ENCODE peak calls at places on chromosomes 2 and 18, in six cellular contexts. A, T, F, J, D and U are unnamed samples.

GRCh38 chr2:216216951-216217903 is 108.1 kb downstream of the XRCC5 start:
- DNase-seq in A (no peak), T (peak), D (no peak), F (no peak), J (peak), U (no peak)

GRCh38 chr2:224379986-224380385 is 21.9 kb downstream of the FAM124B start:
- DNase-seq in F (no peak), T (no peak), A (no peak), J (no peak), D (no peak), U (no peak)

GRCh38 chr2:234204480-234204879 is 154.0 kb downstream of the SPP2 start:
- DNase-seq in F (no peak), T (peak), A (no peak), J (peak), D (no peak), U (no peak)

GRCh38 chr2:23689131-23689700 is 237.7 kb downstream of the ATAD2B start:
- DNase-seq in T (peak), D (no peak), A (peak), F (no peak), J (no peak), U (no peak)

GRCh38 chr18:54636217-54636616 is 45.2 kb downstream of the DYNAP start:
- DNase-seq in T (no peak), J (no peak), F (no peak), A (no peak), D (no peak), U (no peak)

GRCh38 chr18:6397931-6398566 is 16.7 kb downstream of the L3MBTL4 start:
- DNase-seq in J (no peak), D (no peak), F (no peak), T (no peak), A (no peak), U (no peak)

GRCh38 chr2:172460780-172461201 is 33.4 kb downstream of the ITGA6 start:
- DNase-seq in D (no peak), A (no peak), F (no peak), J (no peak), T (no peak), U (no peak)

GRCh38 chr2:181320638-181321037 is 136.5 kb upstream of the ITGA4 start:
- DNase-seq in T (no peak), D (no peak), F (no peak), A (no peak), J (no peak), U (no peak)

GRCh38 chr2:162221064-162221463 is 22.2 kb downstream of the FAP start:
- DNase-seq in F (peak), T (peak), A (peak), D (peak), J (no peak), U (peak)

GRCh38 chr2:9656270-9656766 is 25.5 kb upstream of the YWHAQ start:
- DNase-seq in J (peak), T (peak), F (no peak), D (peak), A (no peak), U (no peak)

GRCh38 chr2:237156857-237157550 is 71.3 kb downstream of the COPS8 start:
- DNase-seq in D (no peak), A (no peak), F (no peak), J (no peak), T (no peak), U (no peak)

GRCh38 chr2:163774862-163775261 is 39.1 kb upstream of the FIGN start:
- DNase-seq in T (peak), F (no peak), A (no peak), J (peak), D (no peak), U (no peak)

GRCh38 chr2:107007927-107008326 is 122.0 kb upstream of the ST6GAL2 start:
- DNase-seq in D (no peak), F (no peak), J (no peak), A (no peak), T (no peak), U (no peak)

GRCh38 chr2:2292381-2292780 is 38.7 kb downstream of the MYT1L start:
- DNase-seq in J (no peak), D (no peak), F (no peak), T (no peak), A (no peak), U (no peak)

GRCh38 chr2:151762694-151763093 is 28.4 kb upstream of the NEB start:
- DNase-seq in F (no peak), J (no peak), T (no peak), A (no peak), D (no peak), U (no peak)

GRCh38 chr2:217075225-217075802 is 215.4 kb upstream of the TNP1 start:
- DNase-seq in J (peak), A (no peak), T (no peak), D (no peak), F (no peak), U (no peak)

GRCh38 chr2:233857511-233858118 is 3.3 kb upstream of the HJURP start:
- DNase-seq in A (peak), T (peak), J (no peak), D (no peak), F (peak), U (peak)

GRCh38 chr2:178498137-178498536 is 17.9 kb downstream of the PLEKHA3 start:
- DNase-seq in A (no peak), T (no peak), J (no peak), F (no peak), D (no peak), U (no peak)

GRCh38 chr18:58280159-58280540 is 236.1 kb downstream of the NEDD4L start:
- DNase-seq in J (no peak), F (no peak), A (no peak), T (no peak), D (no peak), U (no peak)

GRCh38 chr2:224417947-224418346 is 16.0 kb upstream of the FAM124B start:
- DNase-seq in D (no peak), F (no peak), J (no peak), T (no peak), A (no peak), U (no peak)

GRCh38 chr2:189440644-189440946 is 679 bp upstream of the WDR75 start:
- DNase-seq in J (no peak), A (no peak), T (peak), D (no peak), F (no peak), U (peak)

GRCh38 chr18:73520229-73520628 is 627.4 kb downstream of the FBXO15 start:
- DNase-seq in T (peak), F (peak), A (no peak), D (no peak), J (no peak), U (no peak)

DNA sequence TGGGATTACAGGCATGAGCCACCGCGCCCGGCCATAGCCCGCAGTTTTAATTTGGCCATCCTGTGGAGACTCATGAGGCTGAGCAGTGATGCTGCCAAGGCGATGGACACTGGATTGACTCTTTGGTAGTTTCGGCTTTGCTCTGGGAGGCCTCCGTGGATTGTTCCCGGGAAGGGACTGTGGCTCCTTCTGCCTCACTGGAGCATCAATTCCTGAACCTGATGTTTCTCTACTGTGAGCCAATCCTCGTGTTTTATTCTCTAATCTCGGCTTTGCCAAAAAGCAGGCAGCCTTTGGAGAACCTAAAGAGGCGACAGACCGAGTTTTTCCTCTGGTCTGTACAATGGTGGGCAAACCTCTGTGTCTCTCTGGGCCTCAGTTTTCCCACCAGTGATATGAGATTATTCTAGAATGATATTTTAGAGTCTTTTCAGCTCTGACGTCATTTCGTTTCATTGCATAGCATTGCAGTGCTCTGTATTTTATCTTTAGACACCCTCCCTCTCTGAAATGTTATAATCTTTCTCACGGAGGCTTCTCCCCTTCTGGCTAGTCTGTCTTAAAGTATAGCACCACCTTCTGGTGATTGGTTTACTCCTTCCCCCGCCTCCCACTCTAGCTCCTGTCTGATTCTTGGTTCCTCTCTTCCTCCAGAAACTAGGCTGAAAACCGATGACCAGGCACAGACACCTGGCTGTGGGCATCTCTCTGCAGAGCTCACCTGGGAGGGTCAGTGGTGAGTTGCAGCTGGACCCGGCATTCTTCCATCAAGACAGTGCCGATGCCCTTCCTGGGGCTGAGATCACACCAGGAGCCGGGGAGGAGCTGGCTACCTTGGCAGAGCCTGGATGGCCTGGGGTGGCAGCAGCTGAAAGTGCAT is 341.3 kb downstream of the MYCN start:
- DNase-seq in T (no peak), F (peak), J (no peak), D (peak), A (no peak), U (peak)
- TF ChIP-seq CTCF in T (no peak), F (no peak), J (no peak), D (peak), A (peak), U (peak)

GRCh38 chr18:13680612-13681011 is 45.7 kb downstream of the FAM210A start:
- DNase-seq in A (no peak), T (no peak), J (no peak), D (peak), F (peak), U (peak)
- TF ChIP-seq CTCF in A (peak), T (peak), J (peak), D (no peak), F (peak), U (peak)

GRCh38 chr18:53566622-53567021 is 657.8 kb downstream of the MBD2 start:
- DNase-seq in T (no peak), F (no peak), D (no peak), A (no peak), J (no peak), U (no peak)

GRCh38 chr18:53567935-53568574 is 656.4 kb downstream of the MBD2 start:
- DNase-seq in F (no peak), A (no peak), J (peak), T (no peak), D (peak), U (no peak)
- TF ChIP-seq CTCF in F (peak), A (peak), J (peak), T (peak), D (peak), U (peak)

DNA sequence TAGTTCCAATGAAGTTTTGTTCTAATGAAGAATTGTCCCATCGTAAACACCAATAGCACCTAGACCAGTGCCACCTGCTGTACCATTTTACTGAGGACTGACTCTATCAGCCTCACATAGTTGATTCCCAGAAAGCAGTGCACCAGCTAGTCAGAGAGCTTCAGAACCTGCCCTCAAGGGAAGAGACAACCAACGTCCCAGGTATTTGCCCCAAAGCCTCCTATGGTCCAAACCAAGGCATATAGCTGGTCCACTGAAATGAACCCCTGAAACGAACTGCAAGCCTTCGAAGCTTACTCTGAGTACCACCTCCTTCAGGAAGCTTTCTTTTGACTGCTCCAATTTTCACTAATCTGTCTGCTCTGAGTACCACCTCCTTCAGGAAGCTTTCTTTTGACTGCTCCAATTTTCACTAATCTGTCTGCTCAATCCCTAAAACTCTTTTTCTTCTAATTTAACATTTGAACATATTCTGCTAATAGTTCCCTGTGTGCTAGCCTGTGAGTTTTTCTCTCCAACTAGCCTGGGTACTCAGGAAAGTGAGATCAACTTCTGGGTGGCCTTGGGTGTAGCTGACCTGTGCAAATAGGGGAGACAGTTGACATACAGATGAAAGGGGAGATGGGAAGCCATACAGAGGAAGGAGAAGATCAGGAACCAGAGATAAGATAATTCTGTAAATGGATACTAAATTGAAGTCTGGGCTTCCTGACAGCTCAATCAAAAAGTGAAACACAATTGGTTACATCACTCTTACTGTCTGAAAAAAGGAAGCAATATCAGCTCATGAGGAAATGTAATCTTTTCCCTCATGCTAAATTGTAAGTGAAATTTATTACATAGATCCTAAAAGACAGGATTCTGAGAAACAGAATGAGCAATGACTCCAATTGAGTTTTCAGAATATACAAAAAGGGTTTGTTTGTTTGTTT is 33.5 kb upstream of the EML4 start:
- DNase-seq in J (no peak), D (no peak), A (no peak), T (no peak), F (no peak), U (no peak)
- TF ChIP-seq CTCF in J (no peak), D (no peak), A (no peak), T (no peak), F (no peak), U (no peak)

GRCh38 chr18:11654736-11655604 is 34.1 kb upstream of the GNAL start:
- DNase-seq in A (peak), J (no peak), F (peak), D (peak), T (peak), U (peak)

GRCh38 chr18:11657152-11657551 is 31.9 kb upstream of the GNAL start:
- DNase-seq in F (no peak), T (no peak), A (no peak), J (no peak), D (no peak), U (no peak)

GRCh38 chr18:11653521-11653920 is 35.5 kb upstream of the GNAL start:
- DNase-seq in D (no peak), J (no peak), T (no peak), A (no peak), F (no peak), U (no peak)

GRCh38 chr18:11657554-11657953 is 31.5 kb upstream of the GNAL start:
- DNase-seq in D (no peak), A (no peak), T (no peak), F (no peak), J (no peak), U (no peak)

DNA sequence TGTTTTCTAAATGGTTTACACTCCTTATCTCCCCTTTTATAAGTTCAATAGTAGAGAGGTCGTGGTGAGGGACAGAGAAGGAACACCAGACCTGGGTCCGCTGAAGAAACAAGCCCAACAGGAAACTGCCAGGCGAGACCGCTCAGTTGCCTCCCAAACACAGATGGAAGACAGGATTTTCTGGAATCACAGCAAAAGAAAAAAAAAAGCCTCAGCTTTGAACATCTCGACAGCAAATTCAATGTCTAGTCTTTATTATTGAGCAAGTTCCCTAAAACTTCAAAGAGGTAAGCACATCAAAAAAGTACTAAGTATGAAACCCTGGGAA is 33.5 kb upstream of the GNAL start:
- DNase-seq in F (no peak), D (no peak), J (no peak), A (no peak), T (no peak), U (no peak)
- TF ChIP-seq CTCF in F (no peak), D (no peak), J (no peak), A (no peak), T (no peak), U (peak)

GRCh38 chr18:1383465-1383864 is 478.8 kb downstream of the ADCYAP1 start:
- DNase-seq in T (no peak), A (no peak), J (no peak), F (peak), D (no peak), U (no peak)
- TF ChIP-seq CTCF in T (no peak), A (no peak), J (no peak), F (no peak), D (no peak), U (no peak)

GRCh38 chr2:137771064-137771463 is 193.2 kb upstream of the HNMT start:
- DNase-seq in D (no peak), T (no peak), A (no peak), J (no peak), F (no peak), U (no peak)
- TF ChIP-seq CTCF in D (no peak), T (no peak), A (no peak), J (no peak), F (no peak), U (no peak)

DNA sequence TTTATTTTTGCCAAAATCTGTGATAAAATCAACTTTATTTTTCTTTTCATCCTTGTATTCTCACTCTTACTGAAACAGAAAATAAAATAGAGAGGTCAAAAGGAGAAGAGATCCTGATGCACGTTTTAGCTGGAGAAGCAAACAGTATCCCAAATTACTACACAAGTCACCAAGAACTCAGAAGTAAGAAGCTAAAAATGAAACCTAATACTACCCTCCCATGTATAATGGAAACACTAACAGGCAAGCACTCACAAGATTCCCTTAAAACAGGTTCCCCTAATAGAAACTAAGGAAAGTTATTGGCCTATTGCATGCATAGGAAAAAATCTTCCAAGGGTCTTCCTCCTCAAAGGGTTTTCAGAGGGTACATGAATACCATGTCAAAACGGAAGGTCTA is 927.0 kb downstream of the ERBB4 start:
- DNase-seq in T (no peak), A (no peak), F (no peak), D (no peak), J (no peak), U (no peak)
- TF ChIP-seq CTCF in T (no peak), A (no peak), F (no peak), D (no peak), J (no peak), U (no peak)

GRCh38 chr2:30447149-30448045 is at the start of gene LCLAT1:
- DNase-seq in J (peak), A (peak), T (peak), D (peak), F (peak), U (peak)
- TF ChIP-seq CTCF in J (no peak), A (no peak), T (no peak), D (no peak), F (no peak), U (no peak)

DNA sequence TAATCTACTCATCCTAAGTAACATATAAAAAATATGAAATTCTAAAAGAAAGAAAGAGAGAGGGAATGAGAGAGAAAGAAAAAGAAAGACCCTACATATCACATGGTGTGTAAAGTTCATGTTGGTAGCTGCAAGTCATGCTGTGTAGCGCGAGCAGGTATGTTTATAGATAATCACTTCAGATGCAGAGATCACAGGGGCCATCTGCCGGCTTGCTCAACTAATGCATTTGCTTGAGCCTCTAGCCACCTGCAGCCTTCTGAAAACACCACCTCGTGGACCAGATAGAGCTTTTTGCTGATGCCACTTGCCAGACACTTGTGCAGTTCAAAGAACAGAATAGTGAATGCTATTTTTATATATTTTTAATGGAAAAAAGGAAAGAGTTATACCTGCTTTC is 37.6 kb downstream of the CDH7 start:
- DNase-seq in F (no peak), T (no peak), D (no peak), J (no peak), A (no peak), U (peak)
- TF ChIP-seq CTCF in F (no peak), T (no peak), D (no peak), J (no peak), A (no peak), U (no peak)